ENCODE peak calls at places on chromosomes 6 and 20, in seven cellular contexts. F is T47D, B is GM03348, I is fibroblast of mammary gland, H is AG20443, P is NCI-H1105 treated with DMSO at 0.1 percent for 48 hours, E is EL. U is an unnamed sample.

GRCh38 chr20:52291109-52291508 is 99.5 kb upstream of the ZFP64 start:
- DNase-seq in P (no peak), F (no peak), E (no peak), B (no peak), H (no peak), I (no peak), U (no peak)

GRCh38 chr6:103404799-103405198 is 1454.9 kb downstream of the HACE1 start:
- DNase-seq in P (no peak), B (no peak), E (no peak), F (no peak), I (no peak), H (no peak), U (no peak)

GRCh38 chr6:89385156-89385667 is 26.9 kb downstream of the RRAGD start:
- DNase-seq in B (no peak), E (peak; percentile 4), P (no peak), F (no peak), H (no peak), I (peak; percentile 55), U (no peak)

GRCh38 chr20:25227317-25227831 is 20.5 kb upstream of the PYGB start:
- DNase-seq in F (peak; percentile 75), H (peak; percentile 71), I (peak; percentile 81), P (peak; percentile 21), B (peak; percentile 57), E (peak; percentile 81), U (peak; percentile 47)

GRCh38 chr6:80269331-80269730 is 162.9 kb downstream of the BCKDHB start:
- DNase-seq in F (no peak), B (no peak), I (no peak), P (no peak), H (no peak), E (no peak), U (no peak)

GRCh38 chr6:95280690-95281273 is 296.6 kb upstream of the MANEA start:
- DNase-seq in H (peak; percentile 4), B (no peak), F (peak; percentile 40), P (peak; percentile 41), I (peak; percentile 17), E (no peak), U (no peak)

GRCh38 chr6:29796026-29796425 is 31.6 kb upstream of the HLA-G start:
- DNase-seq in E (no peak), P (no peak), I (no peak), H (no peak), F (no peak), B (no peak), U (no peak)

GRCh38 chr20:38685853-38686473 is 38.3 kb upstream of the SLC32A1 start:
- DNase-seq in P (no peak), B (peak; percentile 66), E (peak; percentile 34), F (peak; percentile 79), I (peak; percentile 37), H (peak; percentile 69), U (peak; percentile 20)

GRCh38 chr6:138517635-138518034 is 18.3 kb upstream of the NHSL1 start:
- DNase-seq in E (peak; percentile 52), F (peak; percentile 61), H (peak; percentile 50), B (peak; percentile 58), I (peak; percentile 47), P (no peak), U (peak; percentile 36)

GRCh38 chr20:916825-917224 is 691 bp upstream of the ANGPT4 start:
- DNase-seq in I (no peak), H (no peak), F (no peak), B (no peak), E (no peak), P (no peak), U (no peak)

GRCh38 chr20:58238490-58238889 is 10.0 kb upstream of the ANKRD60 start:
- DNase-seq in H (no peak), F (no peak), E (no peak), B (no peak), P (no peak), I (no peak), U (no peak)

GRCh38 chr20:32877507-32877906 is 18.8 kb downstream of the EFCAB8 start:
- DNase-seq in F (no peak), E (peak; percentile 43), B (peak; percentile 51), H (no peak), P (no peak), I (no peak), U (peak; percentile 59)

GRCh38 chr20:41308290-41308691 is 9.2 kb downstream of the ZHX3 start:
- DNase-seq in E (peak; percentile 63), F (no peak), P (no peak), H (peak; percentile 62), B (peak; percentile 33), I (peak; percentile 85), U (peak; percentile 47)